ENCODE peak calls at places on chromosomes 3 and 15, in seven cellular contexts. One of them, this sample, is unnamed.

GRCh38 chr3:157353657-157354056 is 83.0 kb upstream of the PTX3 start:
- DNase-seq in HEK293T: no peak
- DNase-seq in HepG2: no peak
- DNase-seq in HCT116: no peak
- DNase-seq in H1: no peak
- DNase-seq in GM12878: no peak
- DNase-seq in K562: no peak
- DNase-seq in this sample: no peak

GRCh38 chr3:23952646-23953045 is 7.6 kb downstream of the NR1D2 start:
- DNase-seq in HEK293T: no peak
- DNase-seq in HepG2: no peak
- DNase-seq in HCT116: no peak
- DNase-seq in H1: no peak
- DNase-seq in GM12878: peak; percentile 76
- DNase-seq in K562: no peak
- DNase-seq in this sample: no peak

GRCh38 chr3:58234516-58234931 is 3.1 kb upstream of the ABHD6 start:
- DNase-seq in HEK293T: no peak
- DNase-seq in HepG2: peak; percentile 52
- DNase-seq in HCT116: no peak
- DNase-seq in H1: no peak
- DNase-seq in GM12878: no peak
- DNase-seq in K562: no peak
- DNase-seq in this sample: no peak

GRCh38 chr3:197494366-197495058 is 61.3 kb downstream of the BDH1 start:
- DNase-seq in HEK293T: no peak
- DNase-seq in HepG2: peak; percentile 71
- DNase-seq in HCT116: no peak
- DNase-seq in H1: no peak
- DNase-seq in GM12878: no peak
- DNase-seq in K562: no peak
- DNase-seq in this sample: no peak

GRCh38 chr3:13397316-13397715 is 22.8 kb downstream of the NUP210 start:
- DNase-seq in HEK293T: no peak
- DNase-seq in HepG2: no peak
- DNase-seq in HCT116: no peak
- DNase-seq in H1: no peak
- DNase-seq in GM12878: no peak
- DNase-seq in K562: no peak
- DNase-seq in this sample: no peak

GRCh38 chr15:81029416-81030367 is 29.0 kb downstream of the TLNRD1 start:
- DNase-seq in HEK293T: no peak
- DNase-seq in HepG2: no peak
- DNase-seq in HCT116: no peak
- DNase-seq in H1: no peak
- DNase-seq in GM12878: no peak
- DNase-seq in K562: no peak
- DNase-seq in this sample: no peak

GRCh38 chr3:136513367-136513766 is 238.8 kb downstream of the STAG1 start:
- DNase-seq in HEK293T: no peak
- DNase-seq in HepG2: no peak
- DNase-seq in HCT116: no peak
- DNase-seq in H1: no peak
- DNase-seq in GM12878: no peak
- DNase-seq in K562: no peak
- DNase-seq in this sample: no peak

GRCh38 chr15:57767526-57767925 is 61.0 kb downstream of the POLR2M start:
- DNase-seq in HEK293T: no peak
- DNase-seq in HepG2: no peak
- DNase-seq in HCT116: no peak
- DNase-seq in H1: no peak
- DNase-seq in GM12878: no peak
- DNase-seq in K562: no peak
- DNase-seq in this sample: no peak

GRCh38 chr15:41746802-41747201 is 27.5 kb upstream of the MAPKBP1 start:
- DNase-seq in HEK293T: no peak
- DNase-seq in HepG2: no peak
- DNase-seq in HCT116: no peak
- DNase-seq in H1: no peak
- DNase-seq in GM12878: no peak
- DNase-seq in K562: no peak
- DNase-seq in this sample: no peak

GRCh38 chr15:98842192-98842972 is 165.2 kb downstream of the PGPEP1L start:
- DNase-seq in HEK293T: no peak
- DNase-seq in HepG2: peak; percentile 18
- DNase-seq in HCT116: no peak
- DNase-seq in H1: no peak
- DNase-seq in GM12878: no peak
- DNase-seq in K562: no peak
- DNase-seq in this sample: no peak

GRCh38 chr3:53045107-53045783 is 628 bp downstream of the SFMBT1 start:
- DNase-seq in HEK293T: peak; percentile 80
- DNase-seq in HepG2: no peak
- DNase-seq in HCT116: no peak
- DNase-seq in H1: peak; percentile 59
- DNase-seq in GM12878: no peak
- DNase-seq in K562: peak; percentile 78
- DNase-seq in this sample: peak; percentile 24

GRCh38 chr15:50933353-50933752 is 24.9 kb downstream of the AP4E1 start:
- DNase-seq in HEK293T: no peak
- DNase-seq in HepG2: no peak
- DNase-seq in HCT116: no peak
- DNase-seq in H1: no peak
- DNase-seq in GM12878: no peak
- DNase-seq in K562: no peak
- DNase-seq in this sample: no peak

GRCh38 chr3:29186131-29186599 is 94.7 kb upstream of the RBMS3 start:
- DNase-seq in HEK293T: no peak
- DNase-seq in HepG2: no peak
- DNase-seq in HCT116: peak; percentile 27
- DNase-seq in H1: no peak
- DNase-seq in GM12878: no peak
- DNase-seq in K562: no peak
- DNase-seq in this sample: no peak

GRCh38 chr3:186679151-186679550 is 13.3 kb downstream of the HRG start:
- DNase-seq in HEK293T: no peak
- DNase-seq in HepG2: no peak
- DNase-seq in HCT116: no peak
- DNase-seq in H1: no peak
- DNase-seq in GM12878: no peak
- DNase-seq in K562: no peak
- DNase-seq in this sample: no peak

GRCh38 chr3:163056874-163057497 is 1560.4 kb downstream of the OTOL1 start:
- DNase-seq in HEK293T: peak; percentile 42
- DNase-seq in HepG2: peak; percentile 41
- DNase-seq in HCT116: peak; percentile 42
- DNase-seq in H1: peak; percentile 80
- DNase-seq in GM12878: no peak
- DNase-seq in K562: peak; percentile 22
- DNase-seq in this sample: peak; percentile 63

GRCh38 chr3:73848173-73848751 is 223.5 kb upstream of the PDZRN3 start:
- DNase-seq in HEK293T: peak; percentile 25
- DNase-seq in HepG2: peak; percentile 3
- DNase-seq in HCT116: no peak
- DNase-seq in H1: no peak
- DNase-seq in GM12878: no peak
- DNase-seq in K562: no peak
- DNase-seq in this sample: no peak

GRCh38 chr3:13498354-13499060 is 18.4 kb downstream of the HDAC11 start:
- DNase-seq in HEK293T: no peak
- DNase-seq in HepG2: no peak
- DNase-seq in HCT116: no peak
- DNase-seq in H1: no peak
- DNase-seq in GM12878: no peak
- DNase-seq in K562: no peak
- DNase-seq in this sample: no peak

GRCh38 chr3:25513642-25514266 is 85.7 kb downstream of the RARB start:
- DNase-seq in HEK293T: no peak
- DNase-seq in HepG2: no peak
- DNase-seq in HCT116: no peak
- DNase-seq in H1: no peak
- DNase-seq in GM12878: no peak
- DNase-seq in K562: no peak
- DNase-seq in this sample: no peak

GRCh38 chr3:46643701-46644100 is 31.4 kb downstream of the FAM240A start:
- DNase-seq in HEK293T: no peak
- DNase-seq in HepG2: no peak
- DNase-seq in HCT116: no peak
- DNase-seq in H1: no peak
- DNase-seq in GM12878: no peak
- DNase-seq in K562: no peak
- DNase-seq in this sample: no peak

GRCh38 chr3:162041622-162042021 is 545.0 kb downstream of the OTOL1 start:
- DNase-seq in HEK293T: no peak
- DNase-seq in HepG2: no peak
- DNase-seq in HCT116: no peak
- DNase-seq in H1: no peak
- DNase-seq in GM12878: no peak
- DNase-seq in K562: no peak
- DNase-seq in this sample: peak; percentile 57

GRCh38 chr3:178022599-178022998 is 513.6 kb upstream of the KCNMB2 start:
- DNase-seq in HEK293T: peak; percentile 4
- DNase-seq in HepG2: no peak
- DNase-seq in HCT116: peak; percentile 7
- DNase-seq in H1: no peak
- DNase-seq in GM12878: no peak
- DNase-seq in K562: no peak
- DNase-seq in this sample: no peak

GRCh38 chr3:49668861-49669260 is 5.3 kb upstream of the APEH start:
- DNase-seq in HEK293T: no peak
- DNase-seq in HepG2: peak; percentile 21
- DNase-seq in HCT116: no peak
- DNase-seq in H1: no peak
- DNase-seq in GM12878: no peak
- DNase-seq in K562: no peak
- DNase-seq in this sample: no peak

GRCh38 chr3:14425574-14426304 is 23.3 kb downstream of the SLC6A6 start:
- DNase-seq in HEK293T: no peak
- DNase-seq in HepG2: no peak
- DNase-seq in HCT116: no peak
- DNase-seq in H1: no peak
- DNase-seq in GM12878: no peak
- DNase-seq in K562: no peak
- DNase-seq in this sample: no peak

GRCh38 chr3:18847583-18848197 is 300.6 kb upstream of the KCNH8 start:
- DNase-seq in HEK293T: peak; percentile 19
- DNase-seq in HepG2: peak; percentile 10
- DNase-seq in HCT116: peak; percentile 6
- DNase-seq in H1: no peak
- DNase-seq in GM12878: no peak
- DNase-seq in K562: peak; percentile 22
- DNase-seq in this sample: no peak

GRCh38 chr3:156509209-156510174 is 45.4 kb downstream of the SSR3 start:
- DNase-seq in HEK293T: peak; percentile 56
- DNase-seq in HepG2: peak; percentile 18
- DNase-seq in HCT116: peak; percentile 37
- DNase-seq in H1: no peak
- DNase-seq in GM12878: no peak
- DNase-seq in K562: peak; percentile 58
- DNase-seq in this sample: no peak

GRCh38 chr3:194657439-194657838 is 14.6 kb downstream of the LSG1 start:
- DNase-seq in HEK293T: no peak
- DNase-seq in HepG2: no peak
- DNase-seq in HCT116: no peak
- DNase-seq in H1: no peak
- DNase-seq in GM12878: no peak
- DNase-seq in K562: no peak
- DNase-seq in this sample: no peak

GRCh38 chr15:49741721-49742120 is 120.9 kb downstream of the DTWD1 start:
- DNase-seq in HEK293T: no peak
- DNase-seq in HepG2: no peak
- DNase-seq in HCT116: no peak
- DNase-seq in H1: no peak
- DNase-seq in GM12878: no peak
- DNase-seq in K562: no peak
- DNase-seq in this sample: no peak

GRCh38 chr3:108835101-108835500 is 12.5 kb downstream of the TRAT1 start:
- DNase-seq in HEK293T: no peak
- DNase-seq in HepG2: no peak
- DNase-seq in HCT116: no peak
- DNase-seq in H1: no peak
- DNase-seq in GM12878: no peak
- DNase-seq in K562: no peak
- DNase-seq in this sample: no peak
- TF ChIP-seq SP1 in HEK293T: no peak
- TF ChIP-seq SP1 in HepG2: no peak
- TF ChIP-seq SP1 in HCT116: no peak
- TF ChIP-seq SP1 in H1: no peak
- TF ChIP-seq SP1 in GM12878: no peak
- TF ChIP-seq SP1 in K562: no peak
- TF ChIP-seq SP1 in this sample: no peak

GRCh38 chr3:15651396-15651795 is 49.9 kb downstream of the BTD start:
- DNase-seq in HEK293T: no peak
- DNase-seq in HepG2: no peak
- DNase-seq in HCT116: no peak
- DNase-seq in H1: no peak
- DNase-seq in GM12878: no peak
- DNase-seq in K562: no peak
- DNase-seq in this sample: no peak
- TF ChIP-seq SP1 in HEK293T: no peak
- TF ChIP-seq SP1 in HepG2: no peak
- TF ChIP-seq SP1 in HCT116: no peak
- TF ChIP-seq SP1 in H1: no peak
- TF ChIP-seq SP1 in GM12878: no peak
- TF ChIP-seq SP1 in K562: no peak
- TF ChIP-seq SP1 in this sample: no peak

GRCh38 chr3:54863366-54863765 is 64.5 kb downstream of the LRTM1 start:
- DNase-seq in HEK293T: no peak
- DNase-seq in HepG2: no peak
- DNase-seq in HCT116: no peak
- DNase-seq in H1: no peak
- DNase-seq in GM12878: no peak
- DNase-seq in K562: no peak
- DNase-seq in this sample: no peak
- TF ChIP-seq SP1 in HEK293T: no peak
- TF ChIP-seq SP1 in HepG2: no peak
- TF ChIP-seq SP1 in HCT116: no peak
- TF ChIP-seq SP1 in H1: no peak
- TF ChIP-seq SP1 in GM12878: no peak
- TF ChIP-seq SP1 in K562: no peak
- TF ChIP-seq SP1 in this sample: no peak

DNA sequence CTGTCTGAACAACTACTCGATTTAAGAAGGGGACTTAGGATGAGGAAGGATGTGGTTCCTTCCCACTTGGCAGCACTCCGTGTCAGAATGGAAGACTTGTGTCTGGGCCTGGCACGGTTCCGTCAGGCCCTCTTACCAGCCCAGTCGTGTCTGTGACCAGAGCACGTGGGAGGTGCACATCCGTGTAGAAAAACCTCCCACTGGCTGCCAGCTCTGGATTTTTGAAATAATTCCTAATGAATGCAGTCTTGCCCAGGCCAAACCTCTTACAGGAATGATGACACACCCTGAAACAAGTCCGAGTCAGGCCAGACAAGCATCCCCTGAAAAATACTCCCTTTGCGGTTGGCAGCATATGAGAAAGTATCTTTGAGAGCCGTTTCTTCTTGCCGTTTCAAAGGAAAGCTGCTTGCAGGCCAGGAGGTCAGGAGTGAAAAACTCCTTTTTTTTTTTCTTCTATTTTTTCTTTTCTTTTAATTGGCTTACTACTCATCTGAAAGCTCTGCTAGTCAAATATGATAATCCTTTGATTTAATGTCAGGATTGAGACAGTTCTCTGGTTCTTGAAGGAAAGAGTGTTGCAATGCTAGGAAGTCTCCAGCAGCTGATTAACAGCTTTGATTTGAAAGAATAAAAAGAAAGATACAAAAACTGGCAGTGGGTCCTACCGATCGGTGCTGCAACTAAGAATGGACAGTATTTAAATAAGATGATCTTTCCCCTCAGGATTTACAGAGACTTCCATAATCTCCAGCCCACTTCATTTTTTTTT is 19.8 kb downstream of the IL1RAP start:
- DNase-seq in HEK293T: no peak
- DNase-seq in HepG2: no peak
- DNase-seq in HCT116: no peak
- DNase-seq in H1: no peak
- DNase-seq in GM12878: no peak
- DNase-seq in K562: no peak
- DNase-seq in this sample: no peak
- TF ChIP-seq SP1 in HEK293T: no peak
- TF ChIP-seq SP1 in HepG2: no peak
- TF ChIP-seq SP1 in HCT116: no peak
- TF ChIP-seq SP1 in H1: no peak
- TF ChIP-seq SP1 in GM12878: no peak
- TF ChIP-seq SP1 in K562: no peak
- TF ChIP-seq SP1 in this sample: no peak

This sample was measured in WTC11.